ENCODE peak calls at places on chromosome 22, in five cellular contexts. One of them, this sample, is unnamed.

GRCh38 chr22:27934069-27934468 is 15.0 kb upstream of the PITPNB start:
- DNase-seq in ovary: no peak
- DNase-seq in suprapubic skin: no peak
- DNase-seq in upper lobe of left lung: no peak
- DNase-seq in A549: no peak
- DNase-seq in this sample: no peak

GRCh38 chr22:40107756-40108437 is 69.8 kb upstream of the TNRC6B start:
- DNase-seq in A549: no peak
- DNase-seq in ovary: no peak
- DNase-seq in upper lobe of left lung: peak
- DNase-seq in suprapubic skin: no peak
- DNase-seq in this sample: no peak

GRCh38 chr22:31968022-31968421 is 23.7 kb downstream of the YWHAH start:
- DNase-seq in ovary: no peak
- DNase-seq in suprapubic skin: no peak
- DNase-seq in upper lobe of left lung: no peak
- DNase-seq in A549: no peak
- DNase-seq in this sample: no peak

GRCh38 chr22:48972979-48973693 is 854.5 kb downstream of the BRD1 start:
- DNase-seq in upper lobe of left lung: no peak
- DNase-seq in A549: no peak
- DNase-seq in ovary: no peak
- DNase-seq in suprapubic skin: no peak
- DNase-seq in this sample: no peak

GRCh38 chr22:28009272-28009827 is 90.3 kb upstream of the PITPNB start:
- DNase-seq in ovary: peak
- DNase-seq in suprapubic skin: peak
- DNase-seq in A549: peak
- DNase-seq in upper lobe of left lung: peak
- DNase-seq in this sample: peak

GRCh38 chr22:32378703-32379272 is 21.1 kb downstream of the RFPL3 start:
- DNase-seq in suprapubic skin: no peak
- DNase-seq in ovary: no peak
- DNase-seq in A549: peak
- DNase-seq in upper lobe of left lung: no peak
- DNase-seq in this sample: no peak

GRCh38 chr22:36369004-36369921 is 18.5 kb downstream of the MYH9 start:
- DNase-seq in suprapubic skin: no peak
- DNase-seq in A549: no peak
- DNase-seq in ovary: no peak
- DNase-seq in upper lobe of left lung: no peak
- DNase-seq in this sample: no peak

GRCh38 chr22:48609279-48609865 is 1218.3 kb downstream of the BRD1 start:
- DNase-seq in upper lobe of left lung: no peak
- DNase-seq in suprapubic skin: no peak
- DNase-seq in ovary: no peak
- DNase-seq in A549: no peak
- DNase-seq in this sample: no peak

GRCh38 chr22:17542452-17542851 is 20.8 kb upstream of the SLC25A18 start:
- DNase-seq in A549: no peak
- DNase-seq in ovary: no peak
- DNase-seq in suprapubic skin: no peak
- DNase-seq in upper lobe of left lung: no peak
- DNase-seq in this sample: no peak

GRCh38 chr22:29574762-29575450 is 6.0 kb downstream of the NIPSNAP1 start:
- DNase-seq in upper lobe of left lung: no peak
- DNase-seq in A549: no peak
- DNase-seq in suprapubic skin: no peak
- DNase-seq in ovary: no peak
- DNase-seq in this sample: no peak

GRCh38 chr22:47618611-47619010 is 856.2 kb downstream of the TBC1D22A start:
- DNase-seq in upper lobe of left lung: no peak
- DNase-seq in ovary: no peak
- DNase-seq in suprapubic skin: peak
- DNase-seq in A549: no peak
- DNase-seq in this sample: no peak

GRCh38 chr22:41939981-41940852 is 6.7 kb downstream of the CENPM start:
- DNase-seq in suprapubic skin: no peak
- DNase-seq in ovary: no peak
- DNase-seq in upper lobe of left lung: peak
- DNase-seq in A549: no peak
- DNase-seq in this sample: no peak
- TF ChIP-seq EP300 in suprapubic skin: no peak
- TF ChIP-seq EP300 in ovary: no peak
- TF ChIP-seq EP300 in upper lobe of left lung: no peak
- TF ChIP-seq EP300 in A549: no peak
- TF ChIP-seq EP300 in this sample: no peak

GRCh38 chr22:23216331-23217170 is 36.2 kb downstream of the BCR start:
- DNase-seq in A549: no peak
- DNase-seq in suprapubic skin: no peak
- DNase-seq in ovary: no peak
- DNase-seq in upper lobe of left lung: no peak
- DNase-seq in this sample: no peak

GRCh38 chr22:23214398-23214797 is 34.1 kb downstream of the BCR start:
- DNase-seq in A549: no peak
- DNase-seq in ovary: no peak
- DNase-seq in suprapubic skin: no peak
- DNase-seq in upper lobe of left lung: no peak
- DNase-seq in this sample: no peak

GRCh38 chr22:23213581-23214341 is 33.5 kb downstream of the BCR start:
- DNase-seq in ovary: no peak
- DNase-seq in A549: no peak
- DNase-seq in suprapubic skin: no peak
- DNase-seq in upper lobe of left lung: no peak
- DNase-seq in this sample: no peak

GRCh38 chr22:23217171-23218052 is 37.1 kb downstream of the BCR start:
- DNase-seq in upper lobe of left lung: no peak
- DNase-seq in A549: no peak
- DNase-seq in suprapubic skin: no peak
- DNase-seq in ovary: no peak
- DNase-seq in this sample: no peak

DNA sequence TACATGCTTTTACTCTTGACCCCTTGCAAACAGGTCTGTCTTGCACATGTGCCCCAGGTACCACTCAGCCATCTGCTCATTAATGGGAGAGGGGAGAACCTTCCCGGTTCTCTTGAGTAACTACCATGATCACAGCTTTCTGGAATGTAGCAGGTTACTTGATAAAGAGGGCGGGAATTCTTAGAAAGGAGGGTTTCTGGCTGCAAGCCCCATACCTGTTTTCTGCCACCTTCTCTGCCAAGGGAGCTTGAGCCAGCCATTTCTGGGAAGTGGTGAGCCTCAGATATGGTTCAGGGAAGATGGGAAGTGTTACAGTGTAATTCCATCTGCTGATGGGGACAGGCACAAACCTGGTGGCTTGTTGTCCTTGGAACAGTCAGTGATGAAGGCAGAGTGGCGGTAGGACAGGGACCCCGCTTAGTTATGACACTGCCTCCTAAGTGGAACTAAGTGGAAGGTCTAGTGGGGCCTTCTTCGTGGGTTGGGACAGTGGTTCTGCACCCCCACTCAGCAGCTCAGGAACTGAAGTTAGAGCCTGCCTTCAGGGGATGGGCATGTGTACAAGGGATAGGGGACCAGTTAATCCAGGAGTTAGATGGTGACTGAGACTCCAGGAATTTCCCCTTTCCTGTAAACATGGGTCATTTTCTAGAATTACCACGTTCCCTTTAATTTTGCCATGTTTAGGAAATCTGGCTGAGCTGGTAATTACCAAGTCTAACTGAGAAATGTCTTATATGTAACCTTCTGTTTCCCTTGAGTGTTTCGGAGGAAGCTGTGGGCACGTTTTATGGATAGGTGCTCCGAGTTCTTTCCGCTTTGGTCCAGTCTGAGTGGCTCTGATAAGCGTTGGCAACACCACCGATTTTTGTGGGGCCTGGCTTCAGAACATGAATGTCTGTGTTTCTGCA is 35.2 kb downstream of the BCR start:
- DNase-seq in upper lobe of left lung: peak
- DNase-seq in ovary: peak
- DNase-seq in suprapubic skin: no peak
- DNase-seq in A549: no peak
- DNase-seq in this sample: no peak
- H3K4me3 ChIP-seq in upper lobe of left lung: no peak
- H3K4me3 ChIP-seq in ovary: no peak
- H3K4me3 ChIP-seq in suprapubic skin: no peak
- H3K4me3 ChIP-seq in A549: no peak
- H3K4me3 ChIP-seq in this sample: no peak

DNA sequence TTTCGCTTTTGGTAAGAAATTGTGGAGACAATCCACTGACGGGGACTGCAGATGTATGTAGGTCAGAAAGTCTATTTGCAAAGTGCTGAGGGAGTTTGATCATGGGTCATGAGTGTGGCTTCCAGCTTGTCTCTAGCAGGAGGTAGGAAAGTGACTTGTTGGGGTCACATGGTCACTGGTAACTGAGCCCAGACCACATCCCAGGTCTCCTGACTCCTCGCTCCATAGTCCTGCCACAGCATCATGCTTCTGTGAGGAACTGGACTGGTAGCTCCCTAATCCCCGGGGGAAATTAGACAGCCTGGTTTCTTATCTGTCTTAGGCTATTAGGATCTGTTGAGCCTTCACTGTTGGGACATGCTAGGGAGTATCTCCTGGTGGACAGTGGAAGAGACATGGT is 142.1 kb downstream of the MYO18B start:
- DNase-seq in ovary: no peak
- DNase-seq in A549: no peak
- DNase-seq in suprapubic skin: no peak
- DNase-seq in upper lobe of left lung: no peak
- DNase-seq in this sample: no peak
- TF ChIP-seq EP300 in ovary: no peak
- TF ChIP-seq EP300 in A549: no peak
- TF ChIP-seq EP300 in suprapubic skin: no peak
- TF ChIP-seq EP300 in upper lobe of left lung: no peak
- TF ChIP-seq EP300 in this sample: no peak

GRCh38 chr22:37555029-37555428 is 5.3 kb upstream of the CDC42EP1 start:
- DNase-seq in ovary: no peak
- DNase-seq in A549: no peak
- DNase-seq in upper lobe of left lung: no peak
- DNase-seq in suprapubic skin: no peak
- DNase-seq in this sample: no peak

GRCh38 chr22:37551981-37552380 is 8.3 kb upstream of the CDC42EP1 start:
- DNase-seq in ovary: no peak
- DNase-seq in suprapubic skin: no peak
- DNase-seq in A549: no peak
- DNase-seq in upper lobe of left lung: no peak
- DNase-seq in this sample: no peak

GRCh38 chr22:37553725-37554124 is 6.6 kb upstream of the CDC42EP1 start:
- DNase-seq in suprapubic skin: no peak
- DNase-seq in upper lobe of left lung: no peak
- DNase-seq in A549: no peak
- DNase-seq in ovary: no peak
- DNase-seq in this sample: no peak

GRCh38 chr22:37549704-37550059 is 10.6 kb upstream of the CDC42EP1 start:
- DNase-seq in A549: no peak
- DNase-seq in ovary: no peak
- DNase-seq in suprapubic skin: no peak
- DNase-seq in upper lobe of left lung: peak
- DNase-seq in this sample: no peak

DNA sequence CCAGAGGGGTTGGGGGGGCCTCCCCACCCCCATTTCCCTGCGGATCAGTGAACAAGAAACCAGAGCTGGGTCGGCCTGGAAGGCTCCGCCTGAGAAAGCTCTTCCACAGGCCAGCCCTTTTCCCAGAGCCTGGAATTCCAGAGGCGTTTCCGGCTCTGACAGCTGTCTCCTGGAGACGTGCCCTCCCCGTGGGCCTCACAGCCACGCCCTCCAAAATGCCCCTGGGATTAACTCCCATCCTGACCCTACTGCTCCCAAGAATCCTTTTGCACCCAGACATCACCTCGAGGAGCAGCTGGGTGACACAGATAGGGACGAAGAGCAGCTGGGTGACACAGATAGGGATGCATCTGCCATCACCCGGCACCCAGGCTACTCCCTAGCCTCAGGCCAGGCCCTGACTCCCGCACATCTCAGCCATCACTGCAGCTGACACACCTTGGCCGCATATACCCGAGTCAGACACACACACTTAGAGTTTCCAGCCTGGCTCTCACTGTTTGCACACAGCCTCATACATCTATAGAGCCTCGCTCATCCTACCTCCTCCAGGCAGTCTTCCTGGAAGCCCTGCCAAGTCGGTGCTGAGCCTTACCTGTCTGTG is 7.6 kb upstream of the CDC42EP1 start:
- DNase-seq in ovary: peak
- DNase-seq in upper lobe of left lung: no peak
- DNase-seq in A549: no peak
- DNase-seq in suprapubic skin: no peak
- DNase-seq in this sample: no peak
- H3K4me3 ChIP-seq in ovary: no peak
- H3K4me3 ChIP-seq in upper lobe of left lung: no peak
- H3K4me3 ChIP-seq in A549: no peak
- H3K4me3 ChIP-seq in suprapubic skin: no peak
- H3K4me3 ChIP-seq in this sample: no peak

GRCh38 chr22:22061085-22062077 is 78.8 kb upstream of the TOP3B start:
- DNase-seq in A549: peak
- DNase-seq in upper lobe of left lung: peak
- DNase-seq in suprapubic skin: no peak
- DNase-seq in ovary: peak
- DNase-seq in this sample: peak
- TF ChIP-seq EP300 in A549: no peak
- TF ChIP-seq EP300 in upper lobe of left lung: no peak
- TF ChIP-seq EP300 in suprapubic skin: no peak
- TF ChIP-seq EP300 in ovary: peak
- TF ChIP-seq EP300 in this sample: peak